ENCODE peak calls at places on chromosome 11, in ten cellular contexts. One of them, this sample, is unnamed.

GRCh38 chr11:115627071-115627470 is 122.9 kb upstream of the CADM1 start:
- DNase-seq in choroid plexus epithelial cell: no peak
- DNase-seq in foreskin fibroblast: no peak
- DNase-seq in neural progenitor cell: no peak
- DNase-seq in AG04450: no peak
- DNase-seq in A549: no peak
- DNase-seq in CD8-positive, alpha-beta T cell: no peak
- DNase-seq in sigmoid colon: no peak
- DNase-seq in body of pancreas: no peak
- DNase-seq in Peyer's patch: no peak
- DNase-seq in this sample: no peak

GRCh38 chr11:56296877-56297276 is 4.8 kb upstream of the OR8H1 start:
- DNase-seq in body of pancreas: no peak
- DNase-seq in Peyer's patch: no peak
- DNase-seq in foreskin fibroblast: no peak
- DNase-seq in neural progenitor cell: no peak
- DNase-seq in sigmoid colon: no peak
- DNase-seq in CD8-positive, alpha-beta T cell: no peak
- DNase-seq in A549: no peak
- DNase-seq in choroid plexus epithelial cell: no peak
- DNase-seq in AG04450: no peak
- DNase-seq in this sample: no peak

GRCh38 chr11:134372961-134373360 is 39.1 kb downstream of the B3GAT1 start:
- DNase-seq in CD8-positive, alpha-beta T cell: no peak
- DNase-seq in foreskin fibroblast: no peak
- DNase-seq in body of pancreas: no peak
- DNase-seq in Peyer's patch: peak
- DNase-seq in AG04450: no peak
- DNase-seq in sigmoid colon: peak
- DNase-seq in neural progenitor cell: peak
- DNase-seq in A549: no peak
- DNase-seq in choroid plexus epithelial cell: no peak
- DNase-seq in this sample: no peak

GRCh38 chr11:57008373-57008772 is 19.7 kb downstream of the OR5AK2 start:
- DNase-seq in AG04450: no peak
- DNase-seq in CD8-positive, alpha-beta T cell: no peak
- DNase-seq in neural progenitor cell: no peak
- DNase-seq in foreskin fibroblast: no peak
- DNase-seq in sigmoid colon: no peak
- DNase-seq in Peyer's patch: no peak
- DNase-seq in A549: no peak
- DNase-seq in choroid plexus epithelial cell: no peak
- DNase-seq in body of pancreas: no peak
- DNase-seq in this sample: no peak

GRCh38 chr11:95330332-95330731 is 99.3 kb upstream of the SESN3 start:
- DNase-seq in Peyer's patch: no peak
- DNase-seq in foreskin fibroblast: no peak
- DNase-seq in choroid plexus epithelial cell: no peak
- DNase-seq in neural progenitor cell: no peak
- DNase-seq in AG04450: no peak
- DNase-seq in CD8-positive, alpha-beta T cell: no peak
- DNase-seq in body of pancreas: no peak
- DNase-seq in sigmoid colon: no peak
- DNase-seq in A549: no peak
- DNase-seq in this sample: no peak

GRCh38 chr11:88521354-88522310 is 184.1 kb upstream of the CTSC start:
- DNase-seq in foreskin fibroblast: peak
- DNase-seq in body of pancreas: no peak
- DNase-seq in AG04450: no peak
- DNase-seq in choroid plexus epithelial cell: peak
- DNase-seq in Peyer's patch: no peak
- DNase-seq in A549: no peak
- DNase-seq in CD8-positive, alpha-beta T cell: no peak
- DNase-seq in sigmoid colon: no peak
- DNase-seq in neural progenitor cell: no peak
- DNase-seq in this sample: no peak

GRCh38 chr11:3723014-3723708 is 52.0 kb upstream of the CHRNA10 start:
- DNase-seq in foreskin fibroblast: peak
- DNase-seq in Peyer's patch: no peak
- DNase-seq in body of pancreas: no peak
- DNase-seq in A549: peak
- DNase-seq in choroid plexus epithelial cell: peak
- DNase-seq in sigmoid colon: no peak
- DNase-seq in AG04450: peak
- DNase-seq in neural progenitor cell: no peak
- DNase-seq in CD8-positive, alpha-beta T cell: no peak
- DNase-seq in this sample: no peak

GRCh38 chr11:89491141-89491690 is at the start of gene NOX4:
- DNase-seq in sigmoid colon: peak
- DNase-seq in A549: no peak
- DNase-seq in CD8-positive, alpha-beta T cell: no peak
- DNase-seq in neural progenitor cell: peak
- DNase-seq in Peyer's patch: peak
- DNase-seq in choroid plexus epithelial cell: peak
- DNase-seq in foreskin fibroblast: peak
- DNase-seq in body of pancreas: peak
- DNase-seq in AG04450: no peak
- DNase-seq in this sample: peak

GRCh38 chr11:64134963-64135362 is 30.9 kb downstream of the MACROD1 start:
- DNase-seq in Peyer's patch: no peak
- DNase-seq in neural progenitor cell: no peak
- DNase-seq in CD8-positive, alpha-beta T cell: no peak
- DNase-seq in sigmoid colon: no peak
- DNase-seq in AG04450: no peak
- DNase-seq in body of pancreas: no peak
- DNase-seq in choroid plexus epithelial cell: no peak
- DNase-seq in A549: no peak
- DNase-seq in foreskin fibroblast: no peak
- DNase-seq in this sample: no peak

GRCh38 chr11:96012086-96012824 is 88.3 kb upstream of the MTMR2 start:
- DNase-seq in choroid plexus epithelial cell: peak
- DNase-seq in Peyer's patch: no peak
- DNase-seq in CD8-positive, alpha-beta T cell: peak
- DNase-seq in foreskin fibroblast: peak
- DNase-seq in body of pancreas: peak
- DNase-seq in sigmoid colon: peak
- DNase-seq in AG04450: no peak
- DNase-seq in A549: peak
- DNase-seq in neural progenitor cell: peak
- DNase-seq in this sample: no peak

GRCh38 chr11:829946-830294 is 2.2 kb downstream of the CRACR2B start:
- DNase-seq in CD8-positive, alpha-beta T cell: no peak
- DNase-seq in foreskin fibroblast: peak
- DNase-seq in neural progenitor cell: no peak
- DNase-seq in Peyer's patch: no peak
- DNase-seq in choroid plexus epithelial cell: no peak
- DNase-seq in body of pancreas: no peak
- DNase-seq in sigmoid colon: no peak
- DNase-seq in A549: no peak
- DNase-seq in AG04450: no peak
- DNase-seq in this sample: no peak

GRCh38 chr11:113446938-113447337 is 28.3 kb downstream of the DRD2 start:
- DNase-seq in sigmoid colon: no peak
- DNase-seq in choroid plexus epithelial cell: no peak
- DNase-seq in foreskin fibroblast: no peak
- DNase-seq in Peyer's patch: no peak
- DNase-seq in body of pancreas: no peak
- DNase-seq in AG04450: no peak
- DNase-seq in neural progenitor cell: no peak
- DNase-seq in CD8-positive, alpha-beta T cell: no peak
- DNase-seq in A549: no peak
- DNase-seq in this sample: no peak

GRCh38 chr11:113447621-113448310 is 27.4 kb downstream of the DRD2 start:
- DNase-seq in A549: no peak
- DNase-seq in neural progenitor cell: no peak
- DNase-seq in foreskin fibroblast: no peak
- DNase-seq in sigmoid colon: no peak
- DNase-seq in choroid plexus epithelial cell: peak
- DNase-seq in CD8-positive, alpha-beta T cell: no peak
- DNase-seq in AG04450: no peak
- DNase-seq in Peyer's patch: no peak
- DNase-seq in body of pancreas: no peak
- DNase-seq in this sample: no peak

GRCh38 chr11:113446112-113446511 is 29.1 kb downstream of the DRD2 start:
- DNase-seq in choroid plexus epithelial cell: peak
- DNase-seq in AG04450: no peak
- DNase-seq in CD8-positive, alpha-beta T cell: no peak
- DNase-seq in body of pancreas: no peak
- DNase-seq in A549: no peak
- DNase-seq in foreskin fibroblast: no peak
- DNase-seq in sigmoid colon: no peak
- DNase-seq in neural progenitor cell: no peak
- DNase-seq in Peyer's patch: no peak
- DNase-seq in this sample: no peak

GRCh38 chr11:113449743-113450142 is 25.5 kb downstream of the DRD2 start:
- DNase-seq in choroid plexus epithelial cell: no peak
- DNase-seq in body of pancreas: no peak
- DNase-seq in foreskin fibroblast: no peak
- DNase-seq in AG04450: no peak
- DNase-seq in sigmoid colon: no peak
- DNase-seq in Peyer's patch: no peak
- DNase-seq in A549: no peak
- DNase-seq in CD8-positive, alpha-beta T cell: no peak
- DNase-seq in neural progenitor cell: no peak
- DNase-seq in this sample: no peak

DNA sequence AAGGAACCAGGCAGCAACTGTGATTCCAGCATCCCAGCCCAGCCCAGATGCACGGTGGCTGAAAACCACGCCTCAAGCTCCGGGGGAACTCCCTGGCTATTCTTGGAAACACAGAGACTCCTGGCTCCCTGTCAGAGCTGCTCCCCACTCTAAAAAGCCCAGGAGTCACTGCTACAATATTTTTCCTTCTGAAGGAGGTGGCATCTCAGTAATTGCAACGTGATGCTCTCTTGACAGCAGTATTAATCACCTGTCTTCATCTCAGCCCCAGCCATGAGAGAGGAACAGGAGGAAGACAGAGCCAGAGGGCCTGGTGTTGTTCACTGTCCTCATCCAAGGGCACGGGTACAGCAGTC is 26.9 kb downstream of the DRD2 start:
- DNase-seq in A549: no peak
- DNase-seq in Peyer's patch: no peak
- DNase-seq in CD8-positive, alpha-beta T cell: no peak
- DNase-seq in AG04450: no peak
- DNase-seq in foreskin fibroblast: no peak
- DNase-seq in choroid plexus epithelial cell: no peak
- DNase-seq in neural progenitor cell: no peak
- DNase-seq in sigmoid colon: no peak
- DNase-seq in body of pancreas: no peak
- DNase-seq in this sample: no peak
- TF ChIP-seq CTCF in A549: no peak
- TF ChIP-seq CTCF in Peyer's patch: no peak
- TF ChIP-seq CTCF in CD8-positive, alpha-beta T cell: no peak
- TF ChIP-seq CTCF in AG04450: no peak
- TF ChIP-seq CTCF in foreskin fibroblast: no peak
- TF ChIP-seq CTCF in choroid plexus epithelial cell: no peak
- TF ChIP-seq CTCF in neural progenitor cell: no peak
- TF ChIP-seq CTCF in sigmoid colon: no peak
- TF ChIP-seq CTCF in body of pancreas: no peak
- TF ChIP-seq CTCF in this sample: no peak

DNA sequence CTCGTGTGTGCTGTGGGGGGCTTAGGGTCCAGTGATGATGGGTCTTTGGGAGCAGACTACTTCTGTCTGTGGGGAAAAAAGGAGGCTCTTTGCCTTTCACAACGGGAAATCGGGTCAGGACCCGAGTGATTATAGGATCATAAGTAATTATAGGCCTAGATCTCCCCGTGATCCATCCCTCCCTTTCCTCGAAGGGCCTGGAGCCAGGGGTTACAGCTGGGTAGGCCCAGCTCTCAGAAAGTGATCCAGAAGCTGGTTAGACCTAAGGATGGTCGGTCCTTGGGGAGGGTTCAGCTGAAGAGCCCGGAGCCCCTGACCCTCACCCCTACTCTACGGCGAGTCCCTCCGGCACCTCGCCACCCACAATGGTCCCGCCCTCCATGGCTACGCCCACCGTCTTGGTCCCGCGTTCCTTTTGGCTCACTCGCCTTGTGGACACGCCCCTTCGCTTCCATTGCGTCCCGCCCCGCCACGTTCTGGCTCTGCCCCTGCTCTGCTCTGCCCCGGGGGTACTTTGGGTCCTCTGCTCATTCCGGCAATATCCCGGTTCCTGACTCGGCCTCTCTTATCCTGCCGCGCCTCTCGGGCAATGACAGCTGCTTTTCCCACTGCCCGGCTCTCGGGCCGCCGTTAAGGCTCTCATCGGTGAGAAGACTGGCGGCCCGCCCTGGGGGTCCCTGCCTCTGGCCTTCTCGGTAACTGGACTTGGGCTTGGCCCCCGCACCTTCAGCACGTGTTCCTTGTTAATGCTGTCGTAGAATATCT is 5.0 kb downstream of the IGSF22 start:
- DNase-seq in sigmoid colon: peak
- DNase-seq in neural progenitor cell: peak
- DNase-seq in body of pancreas: peak
- DNase-seq in Peyer's patch: peak
- DNase-seq in CD8-positive, alpha-beta T cell: peak
- DNase-seq in foreskin fibroblast: peak
- DNase-seq in choroid plexus epithelial cell: peak
- DNase-seq in A549: peak
- DNase-seq in AG04450: no peak
- DNase-seq in this sample: peak
- H3K4me3 ChIP-seq in sigmoid colon: peak
- H3K4me3 ChIP-seq in neural progenitor cell: peak
- H3K4me3 ChIP-seq in body of pancreas: peak
- H3K4me3 ChIP-seq in Peyer's patch: peak
- H3K4me3 ChIP-seq in CD8-positive, alpha-beta T cell: peak
- H3K4me3 ChIP-seq in foreskin fibroblast: peak
- H3K4me3 ChIP-seq in choroid plexus epithelial cell: peak
- H3K4me3 ChIP-seq in A549: peak
- H3K4me3 ChIP-seq in AG04450: peak
- H3K4me3 ChIP-seq in this sample: peak

GRCh38 chr11:113690619-113691569 is 15.2 kb downstream of the TMPRSS5 start:
- DNase-seq in A549: peak
- DNase-seq in Peyer's patch: peak
- DNase-seq in body of pancreas: no peak
- DNase-seq in CD8-positive, alpha-beta T cell: no peak
- DNase-seq in neural progenitor cell: peak
- DNase-seq in sigmoid colon: no peak
- DNase-seq in AG04450: no peak
- DNase-seq in choroid plexus epithelial cell: peak
- DNase-seq in foreskin fibroblast: peak
- DNase-seq in this sample: no peak
- TF ChIP-seq CTCF in A549: peak
- TF ChIP-seq CTCF in Peyer's patch: peak
- TF ChIP-seq CTCF in body of pancreas: no peak
- TF ChIP-seq CTCF in CD8-positive, alpha-beta T cell: no peak
- TF ChIP-seq CTCF in neural progenitor cell: peak
- TF ChIP-seq CTCF in sigmoid colon: no peak
- TF ChIP-seq CTCF in AG04450: no peak
- TF ChIP-seq CTCF in choroid plexus epithelial cell: peak
- TF ChIP-seq CTCF in foreskin fibroblast: peak
- TF ChIP-seq CTCF in this sample: no peak

DNA sequence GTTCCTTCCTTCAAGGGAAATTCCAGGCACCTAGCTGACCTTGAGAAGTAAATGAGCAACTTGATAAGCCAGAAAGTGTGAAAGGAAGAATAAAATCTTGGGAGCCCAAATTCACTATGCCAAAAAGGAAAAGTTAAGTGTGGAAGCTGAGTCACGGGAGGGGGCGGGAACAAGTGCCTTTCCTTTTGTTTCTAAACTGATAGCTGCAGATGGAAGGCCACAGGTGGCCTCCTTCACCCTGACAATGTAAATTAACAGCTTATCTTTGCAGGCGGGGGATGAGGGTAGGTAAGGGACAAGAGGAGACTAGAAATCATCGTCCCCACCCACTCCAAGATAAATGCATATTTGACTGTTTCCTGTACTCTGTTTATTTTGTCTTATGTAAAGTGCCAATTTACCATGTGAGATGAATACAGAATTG is 36.4 kb upstream of the TREH start:
- DNase-seq in choroid plexus epithelial cell: no peak
- DNase-seq in sigmoid colon: no peak
- DNase-seq in foreskin fibroblast: peak
- DNase-seq in CD8-positive, alpha-beta T cell: no peak
- DNase-seq in neural progenitor cell: peak
- DNase-seq in AG04450: no peak
- DNase-seq in Peyer's patch: no peak
- DNase-seq in body of pancreas: peak
- DNase-seq in A549: no peak
- DNase-seq in this sample: no peak
- H3K4me3 ChIP-seq in choroid plexus epithelial cell: no peak
- H3K4me3 ChIP-seq in sigmoid colon: no peak
- H3K4me3 ChIP-seq in foreskin fibroblast: no peak
- H3K4me3 ChIP-seq in CD8-positive, alpha-beta T cell: no peak
- H3K4me3 ChIP-seq in neural progenitor cell: no peak
- H3K4me3 ChIP-seq in AG04450: no peak
- H3K4me3 ChIP-seq in Peyer's patch: no peak
- H3K4me3 ChIP-seq in body of pancreas: no peak
- H3K4me3 ChIP-seq in A549: no peak
- H3K4me3 ChIP-seq in this sample: no peak

This sample was measured in coronary artery.